ENCODE peak calls at places on chromosomes 2 and 18, in ten cellular contexts. B, J, S, K, C, H, A, P, Z and I are unnamed samples.
A peak's percentile ranks its signal among the peaks of the same experiment; 100 is the strongest.

GRCh38 chr2:196592331-196592911 is 47.1 kb upstream of the CCDC150 start:
- DNase-seq in J (no peak), B (no peak), H (peak; percentile 66), C (no peak), K (no peak), S (no peak), Z (peak; percentile 20), A (peak; percentile 15), P (no peak), I (no peak)

GRCh38 chr2:38685116-38685735 is 19.3 kb downstream of the GALM start:
- DNase-seq in H (no peak), Z (no peak), J (no peak), B (no peak), K (peak; percentile 57), C (no peak), P (no peak), S (no peak), A (no peak), I (no peak)

GRCh38 chr2:157190151-157190550 is 67.4 kb upstream of the GALNT5 start:
- DNase-seq in P (no peak), J (no peak), S (no peak), A (no peak), K (no peak), H (no peak), C (no peak), B (no peak), Z (no peak), I (no peak)

GRCh38 chr2:157229572-157229971 is 27.9 kb upstream of the GALNT5 start:
- DNase-seq in P (no peak), S (no peak), A (no peak), B (no peak), K (no peak), Z (no peak), C (no peak), J (no peak), H (no peak), I (no peak)

GRCh38 chr2:177254433-177255226 is 9.9 kb downstream of the NFE2L2 start:
- DNase-seq in J (peak; percentile 67), C (no peak), P (no peak), K (no peak), H (no peak), A (peak; percentile 38), S (no peak), Z (peak; percentile 87), B (no peak), I (no peak)

GRCh38 chr18:60649107-60649506 is 276.5 kb upstream of the MC4R start:
- DNase-seq in K (no peak), C (no peak), A (no peak), J (no peak), B (no peak), P (no peak), Z (no peak), H (no peak), S (no peak), I (no peak)

GRCh38 chr2:188813846-188814245 is 160.3 kb upstream of the COL3A1 start:
- DNase-seq in J (peak; percentile 77), H (no peak), B (no peak), C (no peak), A (no peak), S (no peak), K (no peak), Z (no peak), P (no peak), I (no peak)

GRCh38 chr2:239257511-239257937 is 143.3 kb downstream of the HDAC4 start:
- DNase-seq in H (no peak), B (peak; percentile 7), Z (no peak), A (no peak), J (peak; percentile 62), S (no peak), C (no peak), K (no peak), P (no peak), I (no peak)

GRCh38 chr2:121004950-121005349 is 269.3 kb downstream of the GLI2 start:
- DNase-seq in B (no peak), C (no peak), J (no peak), A (no peak), P (peak; percentile 3), Z (no peak), S (peak; percentile 44), H (no peak), K (no peak), I (no peak)

GRCh38 chr2:196823750-196824149 is 14.6 kb upstream of the C2orf66 start:
- DNase-seq in P (no peak), K (no peak), J (no peak), A (no peak), B (no peak), Z (no peak), S (no peak), H (no peak), C (no peak), I (no peak)

GRCh38 chr2:233256048-233256447 is 4.6 kb downstream of the ATG16L1 start:
- DNase-seq in J (no peak), H (no peak), S (no peak), K (no peak), P (no peak), A (no peak), C (no peak), Z (no peak), B (no peak), I (no peak)

DNA sequence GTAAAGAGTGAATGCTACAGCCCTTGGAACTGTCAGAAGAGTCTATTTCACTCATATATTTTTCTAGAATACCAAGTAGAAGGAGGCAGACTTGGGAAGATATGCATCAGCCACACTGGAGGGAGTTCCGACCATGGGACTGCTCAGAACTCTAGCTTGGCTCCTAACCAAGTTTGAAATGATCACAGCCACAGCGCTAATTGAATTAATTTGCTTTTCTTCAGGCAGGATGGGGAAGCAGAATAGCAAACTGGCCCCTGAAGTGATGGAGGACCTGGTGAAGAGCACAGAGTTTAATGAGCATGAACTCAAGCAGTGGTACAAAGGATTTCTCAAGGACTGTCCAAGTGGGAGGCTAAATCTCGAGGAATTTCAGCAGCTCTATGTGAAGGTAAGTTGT is 51.4 kb downstream of the VSNL1 start:
- DNase-seq in A (no peak), S (no peak), B (no peak), J (no peak), P (no peak), H (no peak), K (no peak), Z (no peak), C (no peak), I (no peak)
- H3K27ac ChIP-seq in A (no peak overlapping the region), S (no peak overlapping the region), B (no peak overlapping the region), J (no peak overlapping the region), P (no peak overlapping the region), H (no peak overlapping the region), K (no peak overlapping the region), Z (no peak overlapping the region), C (no peak overlapping the region), I (peak overlapping the region; percentile 42)

DNA sequence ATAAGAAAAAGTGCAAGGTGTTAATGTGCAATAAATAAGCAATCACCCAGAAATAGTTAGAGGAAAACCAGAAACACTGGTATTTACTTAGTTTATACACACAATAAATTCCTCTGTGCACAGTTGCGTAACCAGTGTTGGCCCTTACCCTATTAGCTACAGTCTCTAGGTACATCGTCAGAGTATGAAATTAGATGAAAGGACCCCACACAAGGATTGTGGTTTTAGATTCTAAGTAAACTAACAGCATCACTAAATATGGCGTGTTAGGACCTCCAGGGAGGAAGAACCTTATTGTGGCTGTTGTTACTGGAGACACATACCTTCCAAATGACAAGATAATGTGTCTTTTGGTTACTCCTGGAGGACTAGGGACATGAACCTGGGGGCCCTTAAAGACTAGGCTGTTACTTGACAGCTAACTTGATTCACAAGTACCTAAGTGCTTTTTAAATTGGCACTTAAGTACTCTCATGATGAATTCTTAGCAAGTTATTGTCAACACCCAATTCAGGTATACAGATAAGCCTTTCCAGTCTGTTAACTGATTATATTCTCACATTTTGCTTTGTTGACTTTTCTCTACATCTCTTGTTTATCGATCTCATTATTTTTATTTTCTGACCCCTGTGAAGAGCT is 115.3 kb downstream of the FEZ2 start:
- DNase-seq in S (no peak), J (no peak), K (no peak), B (no peak), P (peak; percentile 40), C (no peak), H (no peak), Z (no peak), A (no peak), I (no peak)
- H3K4me1 ChIP-seq in S (peaks cover 46% of the 10 kb centered on the region), J (no peaks in the 10 kb centered on the region), K (peaks cover 62% of the 10 kb centered on the region), B (peaks cover 27% of the 10 kb centered on the region), P (peaks cover 31% of the 10 kb centered on the region), C (no peaks in the 10 kb centered on the region), H (peaks cover 52% of the 10 kb centered on the region), Z (no peaks in the 10 kb centered on the region), A (peaks cover 38% of the 10 kb centered on the region), I (peaks cover 50% of the 10 kb centered on the region)

DNA sequence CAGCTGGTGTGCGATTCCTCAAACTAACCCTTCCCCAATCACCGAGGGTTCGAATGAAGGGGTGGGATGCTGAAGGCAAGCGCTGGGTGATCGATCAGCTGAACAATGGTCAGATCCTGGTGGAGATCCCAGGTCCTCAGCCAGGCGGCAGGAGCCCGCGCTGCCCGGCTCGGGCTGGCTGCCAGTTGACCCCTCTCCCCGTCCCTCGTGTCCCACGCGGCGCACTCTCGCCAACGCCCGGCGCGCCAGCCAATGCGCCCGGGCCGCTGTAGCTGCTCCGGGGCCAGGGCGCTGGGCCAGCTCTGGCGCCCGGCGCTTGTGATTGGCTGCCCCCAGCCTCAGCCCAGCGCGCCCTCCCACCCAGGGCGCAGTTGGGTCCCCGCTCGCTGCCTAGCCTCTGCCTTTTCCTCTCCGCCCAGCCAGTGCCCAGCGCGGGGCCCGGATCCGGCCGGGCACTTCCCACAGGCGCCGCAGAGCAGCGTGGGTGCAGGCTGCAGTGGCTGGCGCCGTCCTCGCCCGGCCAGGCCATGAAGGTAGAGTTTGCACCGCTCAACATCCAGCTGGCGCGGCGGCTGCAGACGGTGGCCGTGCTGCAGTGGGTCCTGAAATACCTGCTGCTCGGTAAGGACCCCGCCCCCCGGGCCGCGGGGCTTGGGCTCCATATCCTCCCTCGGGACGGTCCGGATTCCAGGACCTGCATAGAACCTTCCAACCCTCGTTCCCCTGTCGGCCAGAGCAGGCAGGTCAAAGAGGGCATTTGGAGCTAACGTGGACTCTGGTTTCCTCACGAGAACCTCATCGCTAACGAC is at the start of gene MOGAT1:
- DNase-seq in H (peak; percentile 85), K (peak; percentile 69), Z (peak; percentile 45), J (no peak), B (no peak), P (no peak), A (peak; percentile 22), C (no peak), S (no peak), I (no peak)
- TF ChIP-seq CTCF in H (no peak), K (no peak), Z (no peak), J (no peak), B (no peak), P (no peak), A (no peak), C (no peak), S (no peak), I (no peak)

DNA sequence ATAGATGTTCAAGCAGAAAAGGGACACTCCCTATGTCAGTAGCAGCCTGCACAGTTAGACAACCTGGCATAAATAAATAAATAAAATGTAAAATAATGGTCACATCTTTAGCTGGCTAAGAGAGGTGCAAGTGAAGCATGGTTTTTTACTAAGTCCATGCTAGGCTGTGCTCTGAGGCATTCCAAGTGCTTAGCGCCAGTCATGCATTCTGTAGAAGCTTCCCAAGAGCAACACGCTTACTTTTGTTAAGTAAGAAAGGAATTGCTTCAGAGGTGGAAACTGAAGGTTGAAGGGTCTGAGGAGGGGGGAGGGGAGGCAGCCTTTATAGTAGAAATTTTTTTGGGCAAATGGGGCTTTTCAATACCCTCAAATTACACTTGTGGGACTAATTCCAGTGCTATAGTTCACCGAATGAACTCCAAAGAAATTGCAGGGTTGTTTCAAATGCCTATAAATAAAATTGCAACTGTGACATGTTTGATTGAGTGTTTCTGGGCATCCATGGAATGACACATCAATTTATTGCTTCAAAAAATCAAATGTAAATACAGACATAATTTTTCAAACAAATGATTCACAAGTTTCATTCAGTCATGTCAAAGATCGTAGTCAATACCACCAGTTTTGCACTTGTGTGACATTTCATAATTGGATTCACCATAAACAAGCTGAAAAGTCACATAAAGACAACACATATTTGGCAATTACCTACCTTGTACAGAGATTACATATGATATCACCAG is 351.0 kb downstream of the CDH2 start:
- DNase-seq in Z (no peak), K (no peak), C (no peak), B (no peak), S (no peak), A (no peak), P (no peak), J (no peak), H (no peak), I (no peak)
- H3K27ac ChIP-seq in Z (no peak overlapping the region), K (no peak overlapping the region), C (no peak overlapping the region), B (no peak overlapping the region), S (no peak overlapping the region), A (no peak overlapping the region), P (no peak overlapping the region), J (no peak overlapping the region), H (no peak overlapping the region), I (no peak overlapping the region)